ENCODE peak calls at places on chromosomes 12 and 14, in ten cellular contexts. S, O, H, G, A, L, V, W, N and M are unnamed samples. For H3K27me3, the result is how much of the 10 kb centered on the place peaks cover.

GRCh38 chr14:96616168-96616681 is 114.0 kb downstream of the PAPOLA start:
- DNase-seq in S (no peak), H (no peak), L (no peak), W (no peak), A (no peak), V (no peak), N (peak), O (no peak), G (no peak), M (no peak)

GRCh38 chr12:79124385-79124784 is 259.8 kb downstream of the SYT1 start:
- DNase-seq in V (no peak), O (no peak), G (no peak), L (no peak), A (no peak), W (no peak), N (no peak), S (no peak), H (no peak), M (no peak)

GRCh38 chr12:27732281-27732680 is 21.6 kb downstream of the MRPS35 start:
- DNase-seq in S (no peak), A (no peak), W (no peak), N (no peak), V (no peak), O (no peak), L (peak), G (no peak), H (peak), M (no peak)

GRCh38 chr12:117803013-117803412 is 165.8 kb downstream of the KSR2 start:
- DNase-seq in V (no peak), O (no peak), S (no peak), A (no peak), W (no peak), G (no peak), L (no peak), N (peak), H (no peak), M (no peak)

GRCh38 chr14:40398981-40399380 is 966.7 kb upstream of the FBXO33 start:
- DNase-seq in H (no peak), G (no peak), L (no peak), N (no peak), O (no peak), A (no peak), S (no peak), W (no peak), V (no peak), M (no peak)

GRCh38 chr12:105910030-105910429 is 228.7 kb downstream of the NUAK1 start:
- DNase-seq in W (no peak), G (no peak), V (no peak), S (no peak), L (no peak), O (peak), H (no peak), N (no peak), A (no peak), M (no peak)

GRCh38 chr12:122155705-122156104 is 18.3 kb downstream of the IL31 start:
- DNase-seq in L (no peak), W (no peak), A (no peak), O (no peak), S (no peak), H (no peak), V (no peak), N (no peak), G (no peak), M (no peak)

GRCh38 chr14:101060171-101060601 is 156.7 kb upstream of the RTL1 start:
- DNase-seq in S (no peak), O (no peak), V (peak), L (no peak), W (no peak), H (no peak), N (no peak), A (no peak), G (peak), M (no peak)

GRCh38 chr14:42140831-42141279 is 534.2 kb downstream of the LRFN5 start:
- DNase-seq in H (no peak), A (no peak), O (peak), L (no peak), N (no peak), S (peak), G (no peak), W (no peak), V (no peak), M (no peak)

GRCh38 chr12:75646329-75646940 is 135.0 kb upstream of the KRR1 start:
- DNase-seq in W (no peak), H (no peak), O (peak), L (no peak), S (no peak), V (no peak), A (no peak), N (no peak), G (no peak), M (no peak)

GRCh38 chr12:45065125-45065626 is 14.3 kb upstream of the DBX2 start:
- DNase-seq in V (no peak), H (no peak), L (no peak), A (no peak), W (no peak), G (no peak), S (no peak), N (no peak), O (no peak), M (no peak)
- H3K27me3 ChIP-seq in V (under half), H (under half), L (under half), A (under half), W (under half), G (under half), S (under half), N (under half), O (under half), M (under half)

DNA sequence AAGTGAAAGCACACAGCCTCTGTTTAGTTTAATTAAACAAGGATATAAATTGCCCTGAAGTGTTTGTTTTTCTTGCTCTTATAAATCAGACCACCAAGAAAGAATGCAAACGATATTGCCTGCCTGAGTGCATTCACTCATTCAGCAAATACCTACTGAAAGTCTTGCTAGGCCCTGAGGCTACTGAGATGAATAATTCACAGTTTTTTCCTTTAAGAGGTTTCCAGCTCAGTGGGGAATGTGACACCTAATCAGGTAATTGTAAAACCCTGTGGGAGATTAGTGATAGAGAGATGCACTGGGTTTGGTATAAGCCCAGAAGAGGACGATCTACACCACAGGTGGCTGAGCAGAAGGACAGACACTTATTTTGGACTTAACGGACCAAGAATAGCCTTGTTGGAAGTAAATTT is 151.4 kb downstream of the SLC35F4 start:
- DNase-seq in W (no peak), S (no peak), A (no peak), O (no peak), L (no peak), N (no peak), H (no peak), G (no peak), V (no peak), M (no peak)
- H3K27ac ChIP-seq in W (no peak), S (no peak), A (no peak), O (no peak), L (no peak), N (no peak), H (no peak), G (no peak), V (no peak), M (no peak)

DNA sequence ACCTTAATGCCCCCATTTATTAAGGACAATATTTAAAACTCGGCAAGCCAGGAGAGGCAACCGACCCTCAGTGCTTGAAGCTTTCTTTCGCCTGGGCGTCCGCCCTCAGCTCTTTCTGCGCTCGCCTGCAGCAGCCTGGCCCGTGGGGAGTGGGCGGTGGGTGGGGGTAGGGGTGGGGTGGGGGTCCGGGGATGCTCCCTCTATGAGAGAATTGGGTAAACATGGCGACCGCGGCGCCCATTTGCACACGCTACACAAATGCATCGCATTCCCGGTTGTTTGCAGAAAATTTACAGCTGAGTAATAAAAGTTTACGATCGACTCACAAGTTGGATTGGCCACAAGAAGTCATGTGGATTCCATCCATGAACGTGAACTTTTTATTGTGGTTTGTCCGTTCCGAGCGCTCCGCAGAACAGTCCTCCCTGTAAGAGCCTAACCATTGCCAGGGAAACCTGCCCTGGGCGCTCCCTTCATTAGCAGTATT is 7.7 kb downstream of the HOXC8 start:
- DNase-seq in W (no peak), O (peak), G (peak), N (no peak), H (no peak), L (no peak), S (no peak), A (no peak), V (no peak), M (no peak)
- H3K4me3 ChIP-seq in W (no peak), O (no peak), G (no peak), N (no peak), H (peak), L (no peak), S (no peak), A (no peak), V (no peak), M (peak)

GRCh38 chr12:23132357-23132756 is 507.4 kb downstream of the ETNK1 start:
- DNase-seq in O (no peak), W (no peak), G (no peak), H (no peak), N (no peak), L (no peak), S (no peak), A (no peak), V (no peak), M (no peak)

GRCh38 chr12:23133471-23133870 is 508.5 kb downstream of the ETNK1 start:
- DNase-seq in S (no peak), G (no peak), V (no peak), W (no peak), O (no peak), L (no peak), N (no peak), H (no peak), A (no peak), M (no peak)

GRCh38 chr12:23127701-23128100 is 502.7 kb downstream of the ETNK1 start:
- DNase-seq in A (no peak), V (no peak), S (no peak), G (no peak), L (no peak), W (no peak), N (no peak), O (no peak), H (no peak), M (no peak)

GRCh38 chr12:23126794-23127193 is 501.8 kb downstream of the ETNK1 start:
- DNase-seq in L (no peak), S (no peak), W (no peak), N (no peak), G (no peak), A (no peak), H (no peak), V (no peak), O (no peak), M (no peak)

DNA sequence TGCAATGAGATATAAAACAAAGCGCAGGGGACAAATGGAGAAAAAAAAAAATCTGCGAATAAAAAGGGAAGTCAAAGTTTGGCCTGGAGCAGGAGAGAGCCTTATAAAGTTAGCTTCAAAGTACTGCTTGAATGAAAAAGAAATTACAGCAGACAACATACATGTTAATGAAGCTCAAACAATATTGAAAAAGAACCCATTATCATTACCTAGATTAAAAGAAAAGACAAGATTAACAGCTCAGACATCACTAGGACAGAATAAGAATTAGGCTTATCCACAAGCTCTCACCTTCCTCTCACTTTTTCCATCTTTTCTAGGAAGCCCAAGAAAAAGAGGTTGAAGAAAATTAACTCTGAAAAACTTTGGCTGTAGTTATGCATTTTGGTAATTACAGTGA is 503.5 kb downstream of the ETNK1 start:
- DNase-seq in A (no peak), G (no peak), S (no peak), V (no peak), H (no peak), N (no peak), L (no peak), W (no peak), O (no peak), M (no peak)
- H3K27me3 ChIP-seq in A (under half), G (under half), S (under half), V (under half), H (under half), N (under half), L (under half), W (under half), O (under half), M (under half)